ENCODE peak calls at places on chromosomes 13 and 19, in seven cellular contexts. A, H, X, N, Y, I and G are unnamed samples.

GRCh38 chr13:26280822-26281221 is 26.9 kb downstream of the CDK8 start:
- DNase-seq in A (no peak), H (no peak), X (no peak), N (no peak), Y (no peak), I (peak; percentile 2), G (peak; percentile 1)

GRCh38 chr13:31001647-31002046 is 69.2 kb downstream of the TEX26 start:
- DNase-seq in A (no peak), H (no peak), X (no peak), N (no peak), Y (no peak), I (peak; percentile 5), G (peak; percentile 41)

GRCh38 chr13:33514362-33514761 is 228.8 kb upstream of the STARD13 start:
- DNase-seq in A (no peak), H (no peak), X (no peak), N (no peak), Y (no peak), I (no peak), G (no peak)

GRCh38 chr19:18659281-18660050 is 22.6 kb downstream of the KLHL26 start:
- DNase-seq in A (no peak), H (peak; percentile 77), X (no peak), N (peak; percentile 48), Y (no peak), I (no peak), G (peak; percentile 42)

GRCh38 chr13:112761701-112762689 is 72.2 kb downstream of the ATP11A start:
- DNase-seq in A (no peak), H (peak; percentile 63), X (no peak), N (peak; percentile 32), Y (no peak), I (no peak), G (peak; percentile 76)

GRCh38 chr19:15584541-15585115 is 30.4 kb upstream of the CYP4F8 start:
- DNase-seq in A (peak; percentile 70), H (peak; percentile 87), X (peak; percentile 27), N (peak; percentile 69), Y (peak; percentile 93), I (peak; percentile 40), G (peak; percentile 15)

GRCh38 chr13:29563941-29564340 is 31.5 kb downstream of the SLC7A1 start:
- DNase-seq in A (no peak), H (no peak), X (no peak), N (no peak), Y (no peak), I (no peak), G (no peak)

GRCh38 chr19:14979136-14979497 is 547 bp downstream of the SLC1A6 start:
- DNase-seq in A (no peak), H (no peak), X (no peak), N (no peak), Y (no peak), I (no peak), G (no peak)

GRCh38 chr19:6423499-6424189 is 967 bp downstream of the KHSRP start:
- DNase-seq in A (no peak), H (no peak), X (no peak), N (peak; percentile 72), Y (no peak), I (peak; percentile 33), G (peak; percentile 25)

GRCh38 chr19:932647-933552 is 7.1 kb downstream of the ARID3A start:
- DNase-seq in A (no peak), H (peak; percentile 89), X (no peak), N (peak; percentile 94), Y (no peak), I (peak; percentile 70), G (peak; percentile 87)

GRCh38 chr19:37691881-37692504 is 27.6 kb downstream of the ZNF607 start:
- DNase-seq in A (peak; percentile 46), H (peak; percentile 91), X (no peak), N (peak; percentile 83), Y (peak; percentile 58), I (peak; percentile 83), G (peak; percentile 81)

GRCh38 chr13:100520936-100521765 is 67.4 kb downstream of the GGACT start:
- DNase-seq in A (no peak), H (no peak), X (peak; percentile 24), N (peak; percentile 13), Y (no peak), I (no peak), G (no peak)

GRCh38 chr19:3692141-3693029 is 7.9 kb downstream of the PIP5K1C start:
- DNase-seq in A (no peak), H (no peak), X (no peak), N (no peak), Y (no peak), I (no peak), G (no peak)

GRCh38 chr13:34731486-34731885 is 210.6 kb upstream of the NBEA start:
- DNase-seq in A (no peak), H (no peak), X (no peak), N (no peak), Y (no peak), I (no peak), G (no peak)